ENCODE peak calls at places on chromosomes 7 and 10, in five cellular contexts. F is cardiac muscle cell, H is fibroblast of the aortic adventitia, Q is cardiac fibroblast, E is fibroblast of pulmonary artery. V is an unnamed sample.

GRCh38 chr7:76428868-76429805 is 4.4 kb downstream of the ZP3 start:
- DNase-seq in E (peak), H (peak), F (no peak), Q (peak), V (peak)

GRCh38 chr10:7529638-7530037 is 118.8 kb upstream of the SFMBT2 start:
- DNase-seq in H (no peak), F (peak), E (peak), Q (peak), V (no peak)

GRCh38 chr10:126576336-126576735 is 94.2 kb downstream of the C10orf90 start:
- DNase-seq in H (peak), E (peak), F (no peak), Q (peak), V (no peak)

GRCh38 chr10:49057481-49057880 is 57.8 kb downstream of the VSTM4 start:
- DNase-seq in E (no peak), H (no peak), Q (no peak), F (no peak), V (no peak)

GRCh38 chr10:114825513-114826253 is 4.1 kb downstream of the FHIP2A start:
- DNase-seq in H (peak), F (no peak), Q (peak), E (peak), V (peak)

GRCh38 chr10:103475437-103475836 is 3.6 kb downstream of the CALHM3 start:
- DNase-seq in F (no peak), H (no peak), Q (no peak), E (no peak), V (no peak)

GRCh38 chr7:126222782-126223181 is 1030.0 kb downstream of the GRM8 start:
- DNase-seq in E (no peak), F (no peak), Q (no peak), H (no peak), V (no peak)

GRCh38 chr7:90412458-90413184 is 9.4 kb downstream of the CLDN12 start:
- DNase-seq in E (no peak), H (no peak), Q (peak), F (no peak), V (peak)

GRCh38 chr7:36261019-36261754 is 108.1 kb downstream of the EEPD1 start:
- DNase-seq in F (no peak), Q (peak), H (peak), E (peak), V (no peak)

GRCh38 chr10:91643700-91644099 is 10.8 kb upstream of the PPP1R3C start:
- DNase-seq in F (no peak), Q (peak), E (peak), H (no peak), V (no peak)

GRCh38 chr7:152462995-152463713 is 27.4 kb upstream of the KMT2C start:
- DNase-seq in H (peak), F (peak), Q (peak), E (peak), V (no peak)

GRCh38 chr7:128796325-128796724 is 4.6 kb downstream of the CCDC136 start:
- DNase-seq in H (peak), F (no peak), Q (peak), E (peak), V (no peak)

GRCh38 chr10:7409732-7410168 is 1.1 kb downstream of the SFMBT2 start:
- DNase-seq in Q (no peak), F (no peak), E (no peak), H (no peak), V (peak)

GRCh38 chr10:4343798-4344370 is 482.1 kb upstream of the AKR1E2 start:
- DNase-seq in F (no peak), H (no peak), E (no peak), Q (no peak), V (no peak)

GRCh38 chr10:129854181-129854580 is 109.9 kb downstream of the EBF3 start:
- DNase-seq in H (no peak), F (no peak), Q (no peak), E (no peak), V (no peak)

GRCh38 chr10:129852829-129853228 is 111.2 kb downstream of the EBF3 start:
- DNase-seq in Q (no peak), H (no peak), F (no peak), E (no peak), V (no peak)

GRCh38 chr10:129851941-129852650 is 112.0 kb downstream of the EBF3 start:
- DNase-seq in H (no peak), Q (no peak), E (no peak), F (no peak), V (no peak)

GRCh38 chr10:129854796-129855705 is 109.0 kb downstream of the EBF3 start:
- DNase-seq in E (no peak), H (no peak), F (no peak), Q (no peak), V (no peak)

DNA sequence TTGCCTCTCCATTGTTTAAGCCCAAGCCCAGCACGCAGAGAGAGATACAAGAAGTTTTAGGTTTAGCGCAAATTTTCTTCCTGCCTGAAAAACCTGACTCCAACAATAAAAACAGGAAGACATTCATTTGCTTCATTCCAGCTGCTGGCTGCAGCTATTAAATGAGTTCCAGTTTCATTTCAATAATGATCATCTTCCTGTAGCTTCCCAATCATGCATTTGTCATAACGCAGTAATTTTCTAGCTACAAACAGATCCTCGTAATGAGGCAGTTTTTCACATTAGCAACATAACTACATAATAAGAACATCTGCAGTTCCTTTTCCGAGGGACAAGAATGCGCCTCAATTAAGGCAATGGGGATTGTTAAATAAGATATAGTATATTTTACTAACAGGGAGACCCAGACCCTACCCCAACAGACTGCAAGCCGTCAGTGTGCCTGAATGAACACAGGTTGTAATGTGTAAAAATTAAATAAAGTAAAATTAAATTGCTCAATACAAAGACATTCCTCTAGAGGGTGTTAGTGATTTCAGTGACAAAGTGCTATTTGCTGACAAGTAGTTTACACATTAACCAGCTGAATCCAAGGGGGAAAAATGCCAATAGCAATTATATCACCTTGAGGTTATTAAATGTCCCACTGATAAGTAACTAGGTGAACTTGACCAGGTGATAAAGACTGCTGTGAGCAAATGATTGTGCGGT is 110.7 kb downstream of the EBF3 start:
- DNase-seq in H (peak), E (peak), F (no peak), Q (peak), V (no peak)
- TF ChIP-seq CTCF in H (peak), E (peak), F (peak), Q (peak), V (no peak)

DNA sequence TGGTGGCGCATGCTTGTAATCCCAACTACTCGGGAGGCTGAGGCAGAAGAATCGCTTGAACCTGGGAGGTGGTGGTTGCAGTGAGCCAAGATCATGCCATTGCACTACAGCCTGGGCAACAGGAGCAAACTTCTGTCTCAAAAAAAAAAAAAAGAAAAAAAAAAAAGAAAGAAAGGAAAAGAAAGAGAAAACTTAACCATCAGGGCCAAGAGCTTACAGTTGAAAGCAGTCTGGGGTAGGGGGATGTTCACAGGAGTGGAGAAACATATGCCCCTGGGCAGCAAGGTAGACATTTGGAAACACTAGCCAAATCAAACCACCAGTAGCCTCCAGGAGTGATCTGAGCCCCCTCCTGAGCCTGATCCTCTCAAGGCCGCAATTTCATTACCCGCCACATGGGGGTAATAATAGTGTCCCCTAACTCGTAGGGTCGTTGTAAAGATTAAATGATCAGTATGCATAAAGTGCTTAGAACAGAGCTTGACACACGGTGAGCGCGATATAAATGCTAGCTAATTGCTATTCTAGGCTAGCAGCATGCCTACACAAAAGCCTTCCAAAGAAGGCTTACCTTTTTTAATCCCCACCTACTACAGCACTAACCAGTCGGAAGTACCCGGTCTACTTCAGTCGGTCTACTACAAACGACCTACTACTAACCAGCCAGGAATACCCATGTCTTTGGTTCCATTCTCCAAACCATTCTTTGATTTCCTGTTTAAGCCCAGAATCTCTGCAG is 274.3 kb upstream of the NEBL start:
- DNase-seq in Q (peak), F (no peak), E (no peak), H (no peak), V (no peak)
- TF ChIP-seq CTCF in Q (peak), F (peak), E (peak), H (peak), V (no peak)

DNA sequence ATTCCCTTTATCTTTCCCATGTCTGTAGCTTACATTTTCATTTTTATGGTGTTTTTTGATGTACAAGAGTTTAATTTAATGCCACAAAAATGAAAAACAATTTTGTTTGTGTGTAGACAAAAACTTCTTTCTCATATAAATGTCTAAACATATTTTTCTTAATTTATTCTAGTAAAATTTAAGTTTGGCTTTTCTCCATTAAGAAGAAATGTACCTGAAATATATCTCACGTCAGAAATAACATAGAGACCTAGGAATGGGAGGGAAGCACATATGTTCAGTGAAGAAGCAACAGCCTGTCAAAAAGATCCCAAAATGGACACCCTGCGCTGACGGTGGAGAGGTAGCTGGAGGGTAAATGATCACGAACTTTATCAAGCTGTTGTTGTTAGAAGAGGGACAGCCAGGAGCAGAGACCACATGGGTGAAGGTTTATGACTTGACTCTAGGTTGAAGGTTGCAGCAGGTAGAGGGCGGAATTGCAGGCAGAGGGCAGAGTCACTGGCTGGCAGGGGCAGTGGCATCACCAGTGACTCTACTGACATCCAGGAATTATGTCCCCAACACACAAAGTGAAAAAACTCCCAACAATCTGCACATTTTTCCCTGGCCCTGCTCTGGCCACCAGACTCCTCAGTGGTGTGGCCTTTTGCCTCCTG is 225.9 kb upstream of the PRSS58 start:
- DNase-seq in Q (no peak), H (no peak), F (no peak), E (no peak), V (no peak)
- TF ChIP-seq CTCF in Q (no peak), H (no peak), F (no peak), E (no peak), V (no peak)

GRCh38 chr7:101815826-101816488 is 1.5 kb upstream of the CUX1 start:
- DNase-seq in E (peak), F (peak), H (peak), Q (peak), V (peak)
- TF ChIP-seq CTCF in E (no peak), F (no peak), H (peak), Q (peak), V (peak)

GRCh38 chr10:133278577-133279265 is 2.1 kb upstream of the ADAM8 start:
- DNase-seq in E (peak), Q (peak), F (peak), H (no peak), V (no peak)
- TF ChIP-seq CTCF in E (no peak), Q (no peak), F (no peak), H (no peak), V (no peak)

DNA sequence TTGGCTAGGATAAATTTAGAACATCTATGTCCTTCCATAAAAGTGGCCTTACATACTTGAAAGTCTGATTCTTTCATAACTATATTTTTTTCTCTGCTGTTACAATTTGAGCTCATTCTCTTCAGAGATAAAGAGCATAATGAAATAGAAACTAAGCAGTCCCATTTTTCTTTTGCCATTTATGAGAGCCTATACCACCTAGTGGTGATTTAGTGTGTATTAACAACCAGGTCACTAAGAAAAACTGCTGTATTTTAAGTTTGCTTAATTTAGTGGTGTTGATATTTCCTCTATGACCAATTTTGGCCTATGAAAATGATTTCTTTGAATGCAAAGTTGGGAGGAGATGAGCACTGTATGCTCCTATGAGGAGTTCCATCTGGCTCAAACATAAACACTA is 88.7 kb upstream of the ZWINT start:
- DNase-seq in H (no peak), F (peak), Q (no peak), E (no peak), V (no peak)
- TF ChIP-seq CTCF in H (no peak), F (no peak), Q (no peak), E (no peak), V (no peak)

V was measured in gastrocnemius medialis.